ENCODE peak calls at places on chromosomes 7 and 10, in seven cellular contexts. P is adrenal gland, H is psoas muscle, E is right lobe of liver, U is epithelial cell of esophagus, F is neural progenitor cell, A is choroid plexus epithelial cell. Z is an unnamed sample.

GRCh38 chr7:80825499-80825898 is 93.4 kb downstream of the SEMA3C start:
- DNase-seq in P (no peak), H (no peak), E (no peak), U (no peak), F (no peak), A (no peak), Z (no peak)

GRCh38 chr7:99779949-99780348 is 4.0 kb downstream of the CYP3A4 start:
- DNase-seq in P (no peak), H (no peak), E (no peak), U (no peak), F (no peak), A (no peak), Z (no peak)

GRCh38 chr7:70833726-70834125 is 298.2 kb upstream of the GALNT17 start:
- DNase-seq in P (no peak), H (no peak), E (no peak), U (peak), F (no peak), A (peak), Z (no peak)

GRCh38 chr7:128168667-128169210 is 72.3 kb upstream of the LEP start:
- DNase-seq in P (peak), H (no peak), E (no peak), U (peak), F (peak), A (peak), Z (peak)

GRCh38 chr10:25682203-25682950 is 251.7 kb upstream of the MYO3A start:
- DNase-seq in P (peak), H (no peak), E (no peak), U (peak), F (peak), A (peak), Z (no peak)

GRCh38 chr7:49243521-49243920 is 319.2 kb downstream of the CDC14C start:
- DNase-seq in P (no peak), H (no peak), E (no peak), U (no peak), F (no peak), A (no peak), Z (no peak)

GRCh38 chr10:64363687-64364086 is 842.5 kb downstream of the REEP3 start:
- DNase-seq in P (no peak), H (no peak), E (no peak), U (no peak), F (no peak), A (no peak), Z (no peak)

GRCh38 chr10:111323567-111323966 is 246.7 kb downstream of the ADRA2A start:
- DNase-seq in P (no peak), H (no peak), E (no peak), U (no peak), F (peak), A (peak), Z (no peak)

GRCh38 chr10:124996854-124997215 is 54.9 kb downstream of the ZRANB1 start:
- DNase-seq in P (peak), H (no peak), E (no peak), U (no peak), F (no peak), A (no peak), Z (no peak)

GRCh38 chr10:72334196-72334831 is 20.4 kb downstream of the DNAJB12 start:
- DNase-seq in P (peak), H (no peak), E (no peak), U (no peak), F (peak), A (peak), Z (no peak)

GRCh38 chr7:103640031-103640779 is 194.2 kb upstream of the SLC26A5 start:
- DNase-seq in P (no peak), H (no peak), E (no peak), U (peak), F (no peak), A (peak), Z (no peak)

GRCh38 chr7:99392046-99392445 is 16.4 kb downstream of the PDAP1 start:
- DNase-seq in P (no peak), H (no peak), E (no peak), U (no peak), F (no peak), A (no peak), Z (no peak)

GRCh38 chr10:93080350-93081046 is 6.8 kb downstream of the CYP26A1 start:
- DNase-seq in P (peak), H (no peak), E (peak), U (peak), F (peak), A (peak), Z (peak)

GRCh38 chr10:79417731-79418130 is 27.7 kb downstream of the ZCCHC24 start:
- DNase-seq in P (no peak), H (peak), E (peak), U (no peak), F (no peak), A (no peak), Z (no peak)

GRCh38 chr7:2607913-2608899 is 23.6 kb upstream of the TTYH3 start:
- DNase-seq in P (no peak), H (no peak), E (no peak), U (no peak), F (no peak), A (no peak), Z (no peak)

GRCh38 chr7:2604608-2605174 is 27.1 kb upstream of the TTYH3 start:
- DNase-seq in P (no peak), H (no peak), E (no peak), U (no peak), F (no peak), A (no peak), Z (no peak)

GRCh38 chr7:2607122-2607912 is 24.5 kb upstream of the TTYH3 start:
- DNase-seq in P (no peak), H (peak), E (peak), U (no peak), F (no peak), A (no peak), Z (no peak)

GRCh38 chr7:2606539-2606936 is 25.2 kb upstream of the TTYH3 start:
- DNase-seq in P (no peak), H (no peak), E (no peak), U (no peak), F (no peak), A (no peak), Z (no peak)

GRCh38 chr7:2605608-2606538 is 25.9 kb upstream of the TTYH3 start:
- DNase-seq in P (no peak), H (no peak), E (no peak), U (no peak), F (no peak), A (no peak), Z (no peak)
- TF ChIP-seq CTCF in P (no peak), H (no peak), E (no peak), U (no peak), F (no peak), A (no peak), Z (peak)

DNA sequence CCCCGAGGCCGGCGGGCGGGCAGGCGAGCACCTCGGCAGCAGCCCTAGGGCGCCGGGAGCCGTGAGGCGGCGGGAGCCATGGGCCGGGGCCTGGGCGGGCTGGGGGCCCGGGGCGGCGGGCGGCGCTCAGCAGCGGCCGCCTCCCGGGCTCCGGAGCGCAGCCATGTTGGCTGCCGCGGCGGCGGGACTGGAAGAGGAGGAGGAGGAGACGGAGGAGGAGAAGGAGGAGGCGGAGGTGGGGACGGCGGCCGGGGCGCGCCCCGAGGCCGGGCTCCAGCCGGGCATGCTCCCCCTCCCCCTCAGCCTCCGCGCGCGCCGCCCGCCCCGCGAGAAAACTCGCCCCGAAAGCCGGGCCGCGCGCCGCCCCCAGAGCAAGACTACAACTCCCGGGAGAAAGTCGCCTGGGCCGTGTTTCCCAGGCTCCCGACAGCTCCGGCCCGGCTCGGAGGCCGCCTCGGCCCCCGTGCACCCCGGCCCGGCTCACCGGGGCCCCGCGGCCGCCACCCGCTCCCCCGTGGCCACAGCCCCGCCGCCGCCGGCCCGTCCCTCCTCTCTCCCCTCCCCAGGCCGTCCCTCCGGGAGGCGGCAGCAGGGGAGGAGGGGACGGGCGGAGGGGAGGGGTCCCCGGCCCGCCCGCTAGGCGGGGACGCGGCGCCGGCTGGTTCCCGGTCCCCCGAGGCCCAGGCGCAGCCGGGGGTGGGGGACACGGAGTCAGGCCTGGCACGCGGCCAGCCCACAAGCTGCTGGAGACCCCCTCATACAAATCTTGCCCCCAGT is at the start of gene DLG5:
- DNase-seq in P (peak), H (peak), E (peak), U (peak), F (peak), A (peak), Z (peak)
- TF ChIP-seq CTCF in P (no peak), H (no peak), E (no peak), U (no peak), F (peak), A (no peak), Z (peak)

DNA sequence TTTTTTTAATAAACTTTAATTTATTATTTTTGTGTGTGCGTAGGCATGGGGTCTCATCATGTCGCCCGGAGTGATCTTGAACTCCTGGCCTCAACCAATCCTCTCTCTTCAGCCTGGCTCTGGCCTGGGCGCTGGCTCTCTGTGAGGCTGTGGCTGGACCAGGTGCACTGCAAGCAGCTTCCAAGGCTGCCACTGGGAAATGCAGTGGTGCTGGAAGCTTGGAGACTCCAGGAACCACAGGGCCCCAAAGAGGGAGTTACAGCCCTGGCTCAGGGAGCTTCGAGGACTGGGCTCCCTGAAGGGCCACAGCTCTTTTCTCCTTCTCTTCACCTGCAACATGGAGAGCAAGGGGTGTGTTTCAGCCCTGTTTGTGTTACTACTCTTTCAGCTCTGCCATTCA is 36.7 kb upstream of the BNIP3 start:
- DNase-seq in P (no peak), H (no peak), E (no peak), U (no peak), F (no peak), A (no peak), Z (no peak)
- TF ChIP-seq CTCF in P (no peak), H (no peak), E (no peak), U (no peak), F (no peak), A (no peak), Z (no peak)

GRCh38 chr7:17622443-17622842 is 317.9 kb downstream of the SNX13 start:
- DNase-seq in P (no peak), H (no peak), E (no peak), U (no peak), F (no peak), A (no peak), Z (no peak)

GRCh38 chr7:17617857-17618651 is 319.6 kb downstream of the AHR start:
- DNase-seq in P (no peak), H (no peak), E (no peak), U (no peak), F (no peak), A (no peak), Z (no peak)

GRCh38 chr7:17618652-17618974 is 320.2 kb downstream of the AHR start:
- DNase-seq in P (no peak), H (no peak), E (no peak), U (no peak), F (no peak), A (no peak), Z (no peak)

GRCh38 chr7:17619194-17619818 is 320.9 kb downstream of the AHR start:
- DNase-seq in P (no peak), H (no peak), E (no peak), U (no peak), F (no peak), A (no peak), Z (no peak)

GRCh38 chr7:17620588-17620987 is 319.7 kb downstream of the SNX13 start:
- DNase-seq in P (no peak), H (no peak), E (no peak), U (peak), F (no peak), A (no peak), Z (no peak)
- TF ChIP-seq CTCF in P (no peak), H (no peak), E (no peak), U (no peak), F (no peak), A (no peak), Z (no peak)

GRCh38 chr10:87765666-87766376 is 52.2 kb downstream of the ATAD1 start:
- DNase-seq in P (no peak), H (no peak), E (no peak), U (no peak), F (no peak), A (no peak), Z (no peak)

GRCh38 chr10:87767253-87767652 is 50.8 kb downstream of the ATAD1 start:
- DNase-seq in P (no peak), H (no peak), E (no peak), U (no peak), F (no peak), A (peak), Z (peak)

GRCh38 chr10:87763086-87763861 is 54.8 kb downstream of the ATAD1 start:
- DNase-seq in P (no peak), H (no peak), E (no peak), U (no peak), F (no peak), A (no peak), Z (no peak)

GRCh38 chr10:87761892-87762291 is 56.1 kb downstream of the ATAD1 start:
- DNase-seq in P (no peak), H (no peak), E (no peak), U (peak), F (no peak), A (peak), Z (no peak)

GRCh38 chr10:87764072-87764934 is 53.7 kb downstream of the ATAD1 start:
- DNase-seq in P (no peak), H (no peak), E (no peak), U (no peak), F (no peak), A (no peak), Z (no peak)
- TF ChIP-seq CTCF in P (no peak), H (no peak), E (no peak), U (no peak), F (no peak), A (no peak), Z (no peak)

GRCh38 chr7:159088016-159088865 is 56.4 kb downstream of the VIPR2 start:
- DNase-seq in P (no peak), H (no peak), E (no peak), U (no peak), F (no peak), A (no peak), Z (no peak)
- TF ChIP-seq CTCF in P (no peak), H (no peak), E (no peak), U (no peak), F (no peak), A (no peak), Z (no peak)

GRCh38 chr7:19442016-19442785 is 266.6 kb downstream of the POLR1F start:
- DNase-seq in P (peak), H (no peak), E (no peak), U (peak), F (peak), A (peak), Z (peak)

DNA sequence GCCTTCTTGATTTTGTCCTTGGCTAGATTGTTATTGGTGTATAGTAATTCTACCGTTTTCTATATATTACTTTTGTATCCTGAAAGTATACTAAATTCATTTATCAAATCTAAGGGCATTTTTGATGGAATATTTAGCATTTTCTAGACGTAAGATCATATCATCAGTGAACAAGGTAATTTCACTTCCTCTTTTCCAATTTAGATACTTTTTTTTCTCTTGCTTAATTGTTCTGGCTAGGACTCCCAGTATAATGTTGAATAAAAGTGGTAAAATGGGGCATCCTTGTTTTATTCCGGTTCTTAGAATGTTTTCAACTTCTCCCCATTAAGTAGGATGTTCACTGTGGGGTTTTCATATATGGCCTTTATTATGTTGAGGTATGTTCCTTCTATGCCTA is 260.7 kb downstream of the POLR1F start:
- DNase-seq in P (no peak), H (no peak), E (no peak), U (no peak), F (no peak), A (no peak), Z (no peak)
- TF ChIP-seq CTCF in P (no peak), H (no peak), E (no peak), U (no peak), F (no peak), A (no peak), Z (no peak)